ENCODE peak calls at places on chromosomes 3 and 15, in four cellular contexts. B, P, W and Y are unnamed samples.
A peak's percentile ranks its signal among the peaks of the same experiment; 100 is the strongest.

GRCh38 chr15:50126072-50126471 is 7.0 kb upstream of the ATP8B4 start:
- DNase-seq in P (no peak), W (no peak), B (no peak), Y (no peak)

GRCh38 chr3:139448104-139448503 is 28.2 kb downstream of the RBP2 start:
- DNase-seq in B (no peak), P (no peak), W (no peak), Y (no peak)

GRCh38 chr3:50655009-50655830 is 19.5 kb upstream of the DOCK3 start:
- DNase-seq in P (no peak), W (no peak), B (no peak), Y (no peak)

GRCh38 chr15:90594297-90594696 is 64.6 kb downstream of the CRTC3 start:
- DNase-seq in W (peak; percentile 92), P (peak; percentile 89), B (peak; percentile 65), Y (no peak)

GRCh38 chr15:78879517-78880241 is 7.0 kb downstream of the MORF4L1 start:
- DNase-seq in B (no peak), P (no peak), W (no peak), Y (no peak)

GRCh38 chr15:45364271-45364670 is 14.1 kb downstream of the GATM start:
- DNase-seq in W (no peak), B (no peak), P (no peak), Y (no peak)

GRCh38 chr3:69763458-69763857 is 24.2 kb downstream of the MITF start:
- DNase-seq in P (peak; percentile 74), W (no peak), B (no peak), Y (no peak)

GRCh38 chr15:75104804-75105557 is 81.6 kb downstream of the PPCDC start:
- DNase-seq in P (no peak), W (no peak), B (no peak), Y (peak; percentile 80)

GRCh38 chr3:132253262-132253878 is 63.8 kb upstream of the ACP3 start:
- DNase-seq in W (no peak), B (no peak), P (no peak), Y (peak; percentile 79)

GRCh38 chr3:35675206-35675605 is 35.9 kb downstream of the ARPP21 start:
- DNase-seq in W (no peak), P (no peak), B (no peak), Y (no peak)

GRCh38 chr15:39657181-39657580 is 76.3 kb downstream of the THBS1 start:
- DNase-seq in B (no peak), P (no peak), W (no peak), Y (no peak)

GRCh38 chr3:174440350-174440716 is 418.8 kb upstream of the NAALADL2 start:
- DNase-seq in B (peak; percentile 16), P (peak; percentile 72), W (no peak), Y (peak; percentile 32)

DNA sequence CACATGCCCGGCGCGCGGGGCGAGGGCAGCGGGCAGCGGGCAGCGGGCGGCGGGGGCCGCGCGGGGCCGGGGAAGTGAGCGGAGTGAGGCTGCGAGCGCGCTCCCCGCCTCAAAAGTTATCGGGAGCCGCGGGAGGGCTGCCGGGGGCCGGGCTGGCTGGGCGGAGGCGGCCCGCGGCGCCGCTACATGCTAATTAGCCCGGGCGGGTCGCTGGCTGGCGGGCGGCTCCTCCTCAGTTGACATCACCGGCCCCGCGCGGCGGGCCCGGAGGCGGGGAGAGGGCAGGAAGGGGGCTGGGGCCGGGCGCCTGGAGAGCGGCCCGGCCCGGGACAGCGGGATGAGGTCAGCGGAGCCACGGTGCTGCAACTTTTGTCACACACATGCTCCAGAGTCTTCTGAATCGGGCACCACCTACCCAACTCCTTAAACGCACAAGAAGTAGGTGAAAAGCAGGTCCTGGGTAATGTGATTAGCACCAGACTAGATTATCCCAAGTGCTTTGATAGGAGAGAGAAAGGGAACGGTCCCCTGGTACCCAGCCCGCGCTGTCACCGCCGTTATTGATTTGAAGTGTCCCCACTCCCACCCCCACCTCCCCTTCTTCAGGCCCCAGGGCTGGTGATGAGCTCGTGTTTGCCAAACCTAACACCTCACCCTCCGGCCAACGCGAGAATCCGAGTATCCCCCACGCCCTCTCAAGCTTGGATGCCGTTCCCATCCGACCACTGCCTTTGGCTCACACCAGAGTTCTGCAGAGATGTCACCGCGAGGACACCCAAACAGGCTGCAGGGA is at the start of gene HEG1:
- DNase-seq in P (peak; percentile 95), W (peak; percentile 81), B (peak; percentile 91), Y (peak; percentile 89)
- H3K27me3 ChIP-seq in P (no peaks in the 10 kb centered on the region), W (no peaks in the 10 kb centered on the region), B (no peaks in the 10 kb centered on the region), Y (no peaks in the 10 kb centered on the region)

GRCh38 chr3:66413151-66413751 is 87.6 kb downstream of the LRIG1 start:
- DNase-seq in P (no peak), B (no peak), W (peak; percentile 17), Y (no peak)
- H3K4me3 ChIP-seq in P (no peak overlapping the region), B (no peak overlapping the region), W (no peak overlapping the region), Y (no peak overlapping the region)

GRCh38 chr15:99253381-99254090 is 2.3 kb downstream of the LRRC28 start:
- DNase-seq in P (no peak), W (no peak), B (no peak), Y (no peak)
- TF ChIP-seq CTCF in P (no peak), W (no peak), B (no peak), Y (no peak)

DNA sequence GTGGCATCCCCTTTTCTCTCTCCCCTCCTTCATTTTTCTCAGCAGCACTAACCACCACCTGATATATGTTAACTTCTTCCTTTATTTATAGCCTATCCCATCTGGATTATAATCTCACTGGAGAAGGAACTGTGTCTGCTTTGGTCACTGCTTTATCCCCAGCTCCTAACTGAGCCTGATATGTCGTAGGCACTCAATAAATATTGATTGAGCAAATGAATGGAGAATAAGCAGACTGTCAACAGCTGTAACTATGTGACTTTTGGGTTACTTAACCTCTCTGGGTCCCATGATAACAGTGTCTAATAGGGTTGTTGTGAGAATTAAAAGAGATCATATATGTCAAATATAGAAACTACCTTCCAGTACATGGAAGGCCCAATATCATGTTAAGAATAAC is 127.9 kb downstream of the MECOM start:
- DNase-seq in B (no peak), P (no peak), W (no peak), Y (no peak)
- H3K27me3 ChIP-seq in B (no peaks in the 10 kb centered on the region), P (no peaks in the 10 kb centered on the region), W (no peaks in the 10 kb centered on the region), Y (no peaks in the 10 kb centered on the region)

DNA sequence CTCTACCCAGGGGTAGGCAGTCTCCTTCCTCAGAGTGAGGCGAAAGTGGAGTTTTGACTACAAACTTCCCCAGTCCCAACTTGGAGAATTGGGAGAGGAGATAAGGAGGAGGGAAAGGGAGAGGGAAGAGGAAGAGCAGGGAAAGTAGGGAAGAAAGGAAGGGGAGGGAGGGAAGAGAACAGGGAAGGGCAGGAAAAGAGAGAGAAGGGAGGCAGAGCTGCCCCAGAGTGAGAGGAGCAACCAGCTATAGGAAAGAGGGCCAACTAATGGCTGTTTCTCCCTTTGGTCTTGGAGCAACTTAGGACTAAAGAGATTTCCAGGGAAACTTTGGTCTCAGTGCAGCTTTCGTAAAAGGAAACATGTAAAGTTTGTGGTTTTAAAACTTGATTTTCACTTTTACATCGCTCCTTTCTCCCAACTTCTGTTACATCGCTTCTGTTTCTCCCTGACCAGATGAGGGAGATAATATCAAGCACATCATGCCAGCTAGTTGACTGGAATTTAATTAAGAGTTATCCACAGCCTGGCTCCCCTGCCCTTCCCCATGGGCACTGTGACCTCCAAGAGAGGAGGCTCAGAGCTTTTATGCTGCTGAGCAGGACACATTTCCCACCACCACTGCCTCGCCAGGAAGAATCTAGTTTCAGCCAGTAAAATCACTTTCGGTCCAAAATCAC is 1.4 kb downstream of the CA12 start:
- DNase-seq in P (no peak), B (no peak), W (no peak), Y (no peak)
- H3K4me3 ChIP-seq in P (no peak overlapping the region), B (no peak overlapping the region), W (peak overlapping the region; percentile 59), Y (no peak overlapping the region)